ENCODE peak calls at places on chromosomes 12 and 14, in seven cellular contexts. S, Y, D, T, A, R and G are unnamed samples.

GRCh38 chr14:50064993-50065392 is 51.4 kb downstream of the VCPKMT start:
- DNase-seq in S (no peak), Y (no peak), D (no peak), T (peak; percentile 68), A (no peak), R (no peak), G (no peak)

GRCh38 chr12:62191747-62192485 is 68.3 kb upstream of the USP15 start:
- DNase-seq in S (no peak), Y (peak; percentile 10), D (no peak), T (peak; percentile 68), A (peak; percentile 48), R (peak; percentile 45), G (peak; percentile 60)

GRCh38 chr12:96516472-96517417 is 27.4 kb downstream of the CFAP54 start:
- DNase-seq in S (peak; percentile 66), Y (peak; percentile 84), D (peak; percentile 54), T (peak; percentile 79), A (peak; percentile 75), R (peak; percentile 75), G (peak; percentile 60)

GRCh38 chr14:74586681-74587362 is 25.2 kb downstream of the LTBP2 start:
- DNase-seq in S (no peak), Y (no peak), D (no peak), T (no peak), A (peak; percentile 31), R (no peak), G (peak; percentile 61)

GRCh38 chr12:124915249-124916236 is 1.1 kb upstream of the UBC start:
- DNase-seq in S (no peak), Y (peak; percentile 54), D (no peak), T (peak; percentile 79), A (peak; percentile 88), R (no peak), G (no peak)

GRCh38 chr14:20295067-20295466 is 10.7 kb downstream of the TTC5 start:
- DNase-seq in S (no peak), Y (no peak), D (no peak), T (no peak), A (no peak), R (no peak), G (no peak)

GRCh38 chr12:12214635-12215131 is 52.2 kb downstream of the LRP6 start:
- DNase-seq in S (no peak), Y (no peak), D (no peak), T (peak; percentile 66), A (no peak), R (no peak), G (no peak)

GRCh38 chr12:77049767-77050353 is 15.5 kb downstream of the E2F7 start:
- DNase-seq in S (peak; percentile 63), Y (peak; percentile 72), D (no peak), T (peak; percentile 71), A (no peak), R (no peak), G (peak; percentile 25)

GRCh38 chr12:79420146-79420618 is 270.6 kb downstream of the PAWR start:
- DNase-seq in S (peak; percentile 45), Y (peak; percentile 64), D (peak; percentile 64), T (peak; percentile 94), A (no peak), R (no peak), G (no peak)

GRCh38 chr14:96567289-96567899 is 65.2 kb downstream of the PAPOLA start:
- DNase-seq in S (no peak), Y (peak; percentile 41), D (no peak), T (peak; percentile 62), A (no peak), R (no peak), G (no peak)

GRCh38 chr12:104294845-104295674 is 8.5 kb upstream of the EID3 start:
- DNase-seq in S (no peak), Y (no peak), D (no peak), T (no peak), A (no peak), R (no peak), G (no peak)

GRCh38 chr14:24094839-24095195 is 706 bp downstream of the PCK2 start:
- DNase-seq in S (no peak), Y (no peak), D (no peak), T (no peak), A (no peak), R (no peak), G (no peak)

GRCh38 chr14:94110552-94111181 is at the start of gene IFI27:
- DNase-seq in S (no peak), Y (no peak), D (no peak), T (peak; percentile 46), A (no peak), R (peak; percentile 53), G (no peak)

GRCh38 chr14:90784621-90785270 is 31.5 kb downstream of the TTC7B start:
- DNase-seq in S (no peak), Y (no peak), D (no peak), T (no peak), A (no peak), R (no peak), G (no peak)

DNA sequence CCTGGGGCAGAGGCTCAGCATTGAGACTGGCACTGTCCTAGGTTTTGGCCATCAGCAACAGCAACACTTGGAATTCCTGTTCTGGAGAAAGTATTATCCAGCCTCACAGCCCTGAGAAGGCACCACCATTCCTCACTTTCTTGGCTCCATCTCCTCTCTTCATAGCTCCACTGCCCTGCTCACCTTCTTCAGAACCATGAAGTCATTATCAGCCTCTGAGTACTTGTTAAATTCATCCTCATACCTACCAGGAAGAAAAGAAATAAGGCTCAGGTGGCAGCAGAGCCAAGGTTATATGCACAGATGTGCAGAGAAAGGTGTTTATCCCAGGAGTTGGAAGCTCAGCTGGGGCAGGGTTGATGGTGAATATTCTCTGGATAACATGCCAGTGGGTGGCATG is 25.4 kb downstream of the KRT76 start:
- DNase-seq in S (no peak), Y (no peak), D (no peak), T (no peak), A (no peak), R (no peak), G (no peak)
- H3K9me3 ChIP-seq in S (no peaks in the 10 kb centered on the region), Y (no peaks in the 10 kb centered on the region), D (no peaks in the 10 kb centered on the region), T (no peaks in the 10 kb centered on the region), A (no peaks in the 10 kb centered on the region), R (no peaks in the 10 kb centered on the region), G (no peaks in the 10 kb centered on the region)

GRCh38 chr14:104976198-104977007 is 1.8 kb downstream of the AHNAK2 start:
- DNase-seq in S (peak; percentile 70), Y (peak; percentile 89), D (no peak), T (peak; percentile 88), A (peak; percentile 93), R (peak; percentile 83), G (peak; percentile 88)
- H3K4me3 ChIP-seq in S (peak overlapping the region; percentile 75), Y (no peak overlapping the region), D (peak overlapping the region; percentile 70), T (no peak overlapping the region), A (no peak overlapping the region), R (no peak overlapping the region), G (no peak overlapping the region)

GRCh38 chr14:104142136-104143041 is 4.0 kb downstream of the KIF26A start:
- DNase-seq in S (no peak), Y (no peak), D (no peak), T (no peak), A (peak; percentile 40), R (no peak), G (peak; percentile 4)

GRCh38 chr14:104140213-104140462 is 1.8 kb downstream of the KIF26A start:
- DNase-seq in S (no peak), Y (no peak), D (no peak), T (no peak), A (no peak), R (no peak), G (peak; percentile 7)

GRCh38 chr14:104141621-104142091 is 3.3 kb downstream of the KIF26A start:
- DNase-seq in S (no peak), Y (no peak), D (no peak), T (no peak), A (peak; percentile 30), R (no peak), G (peak; percentile 4)

GRCh38 chr14:104139460-104140212 is 1.2 kb downstream of the KIF26A start:
- DNase-seq in S (no peak), Y (no peak), D (no peak), T (no peak), A (peak; percentile 45), R (peak; percentile 39), G (peak; percentile 3)

DNA sequence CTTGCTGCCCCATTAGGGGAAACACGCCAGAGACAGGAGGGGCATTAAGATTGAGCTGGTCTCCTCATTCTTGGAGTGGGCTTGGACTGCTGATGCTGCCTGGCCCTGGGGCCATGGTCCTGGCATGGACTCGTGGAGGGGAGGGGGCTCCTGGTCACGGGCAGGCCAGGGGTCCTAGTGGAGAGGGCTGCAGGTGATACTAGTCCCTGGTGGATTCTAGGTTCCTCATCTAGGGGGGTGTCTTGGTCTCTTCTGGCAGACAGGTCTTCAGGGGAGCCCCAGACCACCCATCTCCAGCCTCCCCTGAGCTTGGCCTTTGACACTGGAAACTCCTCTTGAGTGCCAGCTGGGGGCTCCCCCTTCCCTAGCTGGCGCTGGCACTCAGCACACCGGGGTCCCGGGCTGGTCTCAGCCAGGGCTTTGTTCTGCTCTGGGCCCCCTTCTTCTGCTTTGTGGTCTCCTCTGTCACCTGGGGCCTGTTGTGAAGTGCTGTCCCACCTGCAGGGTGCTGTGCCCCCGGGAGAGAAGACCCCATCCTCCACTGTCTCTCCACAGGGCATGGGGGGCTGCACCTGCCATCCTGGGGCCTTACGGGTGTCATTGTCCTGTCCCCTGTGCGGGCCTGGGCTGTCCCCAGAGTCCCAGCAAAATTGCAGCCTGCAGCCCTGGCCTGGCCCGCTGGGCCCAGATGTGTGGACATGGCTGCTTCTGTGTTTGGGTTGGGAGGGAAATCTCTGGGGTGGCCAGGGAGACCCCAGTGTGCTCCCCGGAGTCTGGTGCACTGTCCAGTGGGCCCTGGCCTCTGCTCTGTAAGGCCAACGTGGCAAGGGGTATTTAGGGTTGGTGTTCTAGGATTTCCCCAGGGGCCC is 2.3 kb downstream of the KIF26A start:
- DNase-seq in S (no peak), Y (no peak), D (no peak), T (no peak), A (peak; percentile 34), R (no peak), G (peak; percentile 7)
- H3K27me3 ChIP-seq in S (no peaks in the 10 kb centered on the region), Y (peaks cover 16% of the 10 kb centered on the region), D (no peaks in the 10 kb centered on the region), T (peaks cover 10% of the 10 kb centered on the region), A (no peaks in the 10 kb centered on the region), R (no peaks in the 10 kb centered on the region), G (no peaks in the 10 kb centered on the region)

DNA sequence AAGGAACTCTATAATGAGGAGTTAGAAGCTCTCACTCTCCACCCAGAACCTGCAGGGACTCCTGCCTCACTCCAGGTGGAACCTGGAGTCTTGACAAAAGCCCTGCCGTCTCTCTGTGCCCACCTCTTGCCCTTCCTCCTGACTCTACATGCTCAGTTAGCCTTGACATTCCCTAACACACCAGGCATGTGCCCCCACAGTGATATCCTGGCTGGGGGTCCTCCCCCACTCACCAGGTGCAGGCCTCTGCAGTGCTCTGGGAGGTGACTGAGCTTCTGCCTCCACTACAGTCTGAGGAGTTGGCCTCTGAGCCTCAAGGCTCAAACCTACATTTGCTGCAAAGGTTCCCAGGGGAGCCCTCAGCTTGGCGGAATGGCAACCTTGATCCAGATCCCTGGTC is 300.7 kb downstream of the ADGRD1 start:
- DNase-seq in S (no peak), Y (no peak), D (no peak), T (no peak), A (no peak), R (no peak), G (no peak)
- H3K9me3 ChIP-seq in S (no peaks in the 10 kb centered on the region), Y (no peaks in the 10 kb centered on the region), D (no peaks in the 10 kb centered on the region), T (no peaks in the 10 kb centered on the region), A (no peaks in the 10 kb centered on the region), R (no peaks in the 10 kb centered on the region), G (peaks cover 7% of the 10 kb centered on the region)

GRCh38 chr12:52279683-52280318 is 5.4 kb downstream of the KRT86 start:
- DNase-seq in S (no peak), Y (no peak), D (no peak), T (peak; percentile 47), A (no peak), R (no peak), G (no peak)
- H3K4me3 ChIP-seq in S (no peak overlapping the region), Y (no peak overlapping the region), D (no peak overlapping the region), T (no peak overlapping the region), A (no peak overlapping the region), R (no peak overlapping the region), G (no peak overlapping the region)